ENCODE peak calls at places on chromosomes 16 and 17, in nine cellular contexts. U is ureter; G is CD4-positive, alpha-beta T cell; B is AG04449; W is GM23338; L is NCI-H460; K is activated CD4-positive, alpha-beta T cell treated with anti-CD3 and anti-CD28 coated beads, Interleukin-2, amount 50 U/mL, for 1 hour; I is stimulated activated CD8-positive, alpha-beta memory T cell treated with anti-CD3 and anti-CD28 coated beads, Interleukin-12 subunit alpha, Interleukin-12 subunit beta, amount 100 ng/mL, for 4 hours; S is SW480. O is an unnamed sample.

GRCh38 chr17:64393000-64393402 is 2.3 kb upstream of the PECAM1 start:
- DNase-seq in U (no peak), G (peak), B (no peak), W (no peak), L (no peak), K (no peak), I (peak), S (no peak), O (no peak)

GRCh38 chr16:88869673-88869980 is 3.2 kb upstream of the PABPN1L start:
- DNase-seq in U (no peak), G (no peak), B (no peak), W (no peak), L (no peak), K (no peak), I (no peak), S (no peak), O (no peak)

GRCh38 chr16:9647981-9648701 is 534.1 kb downstream of the GRIN2A start:
- DNase-seq in U (no peak), G (no peak), B (no peak), W (peak), L (peak), K (no peak), I (no peak), S (peak), O (peak)

GRCh38 chr17:9144502-9145233 is 123.4 kb downstream of the NTN1 start:
- DNase-seq in U (no peak), G (no peak), B (no peak), W (no peak), L (no peak), K (no peak), I (no peak), S (no peak), O (no peak)

GRCh38 chr16:89330177-89330856 is 112.8 kb downstream of the ZNF778 start:
- DNase-seq in U (no peak), G (peak), B (no peak), W (peak), L (no peak), K (no peak), I (no peak), S (peak), O (no peak)

GRCh38 chr17:57294629-57295501 is 38.5 kb downstream of the MSI2 start:
- DNase-seq in U (no peak), G (peak), B (no peak), W (peak), L (no peak), K (peak), I (peak), S (peak), O (peak)

GRCh38 chr16:48041861-48042435 is 113.8 kb downstream of the ABCC12 start:
- DNase-seq in U (no peak), G (no peak), B (no peak), W (peak), L (no peak), K (no peak), I (no peak), S (peak), O (peak)

GRCh38 chr17:78416791-78417530 is 38.5 kb downstream of the PGS1 start:
- DNase-seq in U (no peak), G (no peak), B (no peak), W (no peak), L (no peak), K (no peak), I (no peak), S (no peak), O (no peak)

GRCh38 chr16:29736764-29737163 is 9.0 kb downstream of the C16orf54 start:
- DNase-seq in U (no peak), G (no peak), B (no peak), W (no peak), L (no peak), K (no peak), I (no peak), S (no peak), O (no peak)

GRCh38 chr17:78875738-78876597 is 27.0 kb downstream of the CEP295NL start:
- DNase-seq in U (no peak), G (no peak), B (no peak), W (no peak), L (no peak), K (no peak), I (no peak), S (peak), O (peak)

GRCh38 chr17:79901131-79901530 is 61.9 kb upstream of the CBX4 start:
- DNase-seq in U (no peak), G (no peak), B (no peak), W (no peak), L (no peak), K (no peak), I (no peak), S (no peak), O (no peak)

GRCh38 chr16:55835578-55835977 is 2.7 kb upstream of the CES1 start:
- DNase-seq in U (peak), G (no peak), B (no peak), W (no peak), L (peak), K (no peak), I (no peak), S (no peak), O (no peak)